ENCODE peak calls at places on chromosomes 6 and 20, in six cellular contexts. G, C, J, Z, B and Y are unnamed samples. For H3K4me1, the result is how much of the 10 kb centered on the place peaks cover.

GRCh38 chr20:53077373-53078205 is 105.4 kb downstream of the TSHZ2 start:
- DNase-seq in G (no peak), C (no peak), J (no peak), Z (no peak), B (no peak), Y (no peak)

GRCh38 chr6:125846292-125847024 is 55.7 kb downstream of the NCOA7 start:
- DNase-seq in B (no peak), G (no peak), C (no peak), J (no peak), Z (no peak), Y (no peak)

GRCh38 chr20:25204550-25205276 is 9.2 kb downstream of the ENTPD6 start:
- DNase-seq in J (no peak), G (no peak), B (no peak), C (no peak), Z (no peak), Y (no peak)

GRCh38 chr6:1285589-1286340 is 26.1 kb upstream of the FOXQ1 start:
- DNase-seq in C (no peak), J (no peak), Z (no peak), G (peak), B (no peak), Y (no peak)

GRCh38 chr6:145012039-145012662 is 723.2 kb downstream of the EPM2A start:
- DNase-seq in J (no peak), G (peak), C (no peak), B (no peak), Z (no peak), Y (no peak)

GRCh38 chr6:6583836-6584235 is 4.7 kb upstream of the LY86 start:
- DNase-seq in J (no peak), B (no peak), G (no peak), C (no peak), Z (no peak), Y (no peak)

GRCh38 chr6:28011716-28012115 is 54.7 kb downstream of the OR2B6 start:
- DNase-seq in B (no peak), J (no peak), Z (no peak), C (no peak), G (no peak), Y (no peak)

GRCh38 chr6:146200136-146200708 is 171.4 kb downstream of the GRM1 start:
- DNase-seq in C (no peak), J (no peak), G (no peak), Z (no peak), B (no peak), Y (no peak)

GRCh38 chr6:79421001-79421411 is 116.2 kb downstream of the LCA5 start:
- DNase-seq in C (no peak), B (no peak), G (peak), J (no peak), Z (no peak), Y (no peak)

GRCh38 chr6:130978660-130979396 is 84.2 kb downstream of the EPB41L2 start:
- DNase-seq in Z (no peak), J (no peak), G (no peak), C (no peak), B (no peak), Y (no peak)

GRCh38 chr6:167506443-167507231 is 181.8 kb downstream of the TTLL2 start:
- DNase-seq in G (no peak), C (no peak), B (no peak), Z (no peak), J (no peak), Y (no peak)

GRCh38 chr6:105178110-105178509 is 1.7 kb downstream of the POPDC3 start:
- DNase-seq in Z (no peak), C (no peak), B (no peak), J (no peak), G (peak), Y (no peak)

GRCh38 chr6:19753822-19754221 is 83.3 kb upstream of the ID4 start:
- DNase-seq in B (no peak), C (no peak), Z (no peak), J (no peak), G (no peak), Y (no peak)

GRCh38 chr6:136403166-136403980 is 113.7 kb upstream of the BCLAF1 start:
- DNase-seq in B (no peak), J (no peak), C (no peak), Z (no peak), G (peak), Y (no peak)

GRCh38 chr6:27213544-27214125 is 33.9 kb upstream of the PRSS16 start:
- DNase-seq in Z (no peak), C (no peak), G (peak), J (peak), B (no peak), Y (no peak)

GRCh38 chr6:134870677-134871498 is 79.0 kb downstream of the ALDH8A1 start:
- DNase-seq in J (no peak), C (no peak), B (peak), G (peak), Z (no peak), Y (no peak)

GRCh38 chr6:102582569-102582968 is 1189.1 kb downstream of the GRIK2 start:
- DNase-seq in C (no peak), J (no peak), B (no peak), G (no peak), Z (no peak), Y (no peak)

GRCh38 chr6:41422156-41422555 is 86.7 kb downstream of the NCR2 start:
- DNase-seq in J (no peak), B (no peak), Z (no peak), C (no peak), G (no peak), Y (no peak)

GRCh38 chr6:4351857-4352669 is 216.7 kb upstream of the ECI2 start:
- DNase-seq in G (peak), Z (peak), C (no peak), J (no peak), B (no peak), Y (no peak)

GRCh38 chr6:161406633-161407032 is 132.8 kb upstream of the AGPAT4 start:
- DNase-seq in Z (no peak), G (peak), C (no peak), B (no peak), J (no peak), Y (no peak)

GRCh38 chr6:143325379-143326140 is 124.9 kb downstream of the ADAT2 start:
- DNase-seq in Z (no peak), J (no peak), G (peak), C (no peak), B (no peak), Y (no peak)

GRCh38 chr6:19327684-19328083 is 509.5 kb upstream of the ID4 start:
- DNase-seq in J (no peak), Z (no peak), B (no peak), C (no peak), G (no peak), Y (no peak)

GRCh38 chr6:121563286-121563685 is 127.8 kb downstream of the GJA1 start:
- DNase-seq in G (no peak), C (no peak), J (no peak), B (no peak), Z (no peak), Y (no peak)

GRCh38 chr6:63441266-63441956 is 121.6 kb upstream of the LGSN start:
- DNase-seq in B (no peak), C (no peak), G (no peak), Z (no peak), J (peak), Y (no peak)

GRCh38 chr6:3280866-3281465 is 22.2 kb downstream of the PSMG4 start:
- DNase-seq in B (no peak), C (no peak), G (peak), J (no peak), Z (no peak), Y (no peak)

GRCh38 chr20:38089500-38089899 is 56.0 kb downstream of the RPRD1B start:
- DNase-seq in C (no peak), J (no peak), B (no peak), G (no peak), Z (no peak), Y (no peak)
- H3K4me1 ChIP-seq in C (under half), J (under half), B (under half), G (under half), Z (half or more), Y (under half)

DNA sequence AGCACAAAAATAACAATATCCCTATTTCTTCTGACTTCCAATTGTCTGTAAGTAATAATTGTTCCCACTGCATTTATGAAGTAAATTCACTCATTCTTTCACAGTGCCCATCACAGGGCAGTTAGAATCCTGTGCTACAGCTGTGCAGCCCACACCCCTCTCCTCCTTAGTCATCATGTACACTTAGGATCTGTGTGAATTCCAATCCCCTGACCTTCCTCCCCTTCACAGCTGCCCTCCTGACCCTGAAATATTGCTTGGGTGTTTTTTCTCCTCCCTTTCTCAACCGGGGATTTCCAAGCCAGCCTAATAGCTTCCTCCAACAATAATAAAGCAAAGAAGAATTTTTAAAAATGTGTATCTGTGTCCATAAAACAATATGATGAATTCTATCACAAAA is 91.5 kb upstream of the BEND6 start:
- DNase-seq in G (peak), C (no peak), J (no peak), Z (no peak), B (no peak), Y (no peak)
- H3K27ac ChIP-seq in G (peak), C (no peak), J (no peak), Z (no peak), B (no peak), Y (no peak)

DNA sequence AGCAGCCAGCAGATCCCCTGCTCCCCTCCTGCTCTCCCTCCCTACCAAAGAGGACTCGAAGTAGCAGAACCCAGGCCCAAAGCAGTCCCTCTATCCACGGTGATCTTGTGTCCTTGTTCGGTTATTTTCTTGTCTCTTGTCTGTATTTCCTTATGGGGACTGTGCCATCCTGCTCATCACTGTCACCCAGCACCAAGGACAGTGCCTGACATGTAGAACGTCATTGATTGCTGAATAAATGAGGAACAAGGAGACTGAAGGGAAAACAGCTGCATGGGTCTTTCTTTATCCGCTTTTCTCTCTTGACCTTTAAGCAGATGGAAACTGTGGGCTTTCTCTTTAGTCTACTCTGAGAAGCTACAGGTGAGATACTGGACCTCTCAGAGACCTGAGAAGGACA is 29.4 kb upstream of the ZNF831 start:
- DNase-seq in Z (no peak), G (no peak), B (no peak), C (no peak), J (no peak), Y (no peak)
- H3K4me1 ChIP-seq in Z (under half), G (under half), B (under half), C (under half), J (under half), Y (under half)

GRCh38 chr6:53112404-53112803 is 36.2 kb downstream of the GCM1 start:
- DNase-seq in J (no peak), Z (no peak), C (no peak), G (no peak), B (no peak), Y (no peak)
- H3K27ac ChIP-seq in J (no peak), Z (no peak), C (no peak), G (no peak), B (no peak), Y (no peak)

DNA sequence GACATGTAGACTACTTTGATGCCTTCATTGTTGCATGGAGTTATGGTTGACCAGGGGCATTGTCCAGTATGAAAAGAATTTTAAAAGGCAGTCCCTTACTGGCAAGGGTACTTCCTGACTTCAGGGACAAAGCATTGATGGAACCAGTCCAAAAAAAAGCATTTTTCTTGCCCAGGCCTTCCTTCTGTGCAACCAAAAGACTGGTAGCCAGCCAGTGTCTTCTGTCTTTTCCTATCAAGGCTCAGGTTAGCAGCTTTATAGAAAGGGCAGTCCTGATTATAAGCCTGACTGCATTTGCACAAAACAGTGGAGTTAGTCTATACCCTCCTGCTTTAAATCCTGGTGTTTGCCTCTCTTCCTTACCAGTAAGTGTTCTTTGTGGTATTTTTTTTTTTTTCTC is 33.8 kb downstream of the SCAF8 start:
- DNase-seq in B (no peak), Z (no peak), G (peak), J (no peak), C (no peak), Y (no peak)
- H3K4me1 ChIP-seq in B (under half), Z (half or more), G (under half), J (under half), C (half or more), Y (half or more)

DNA sequence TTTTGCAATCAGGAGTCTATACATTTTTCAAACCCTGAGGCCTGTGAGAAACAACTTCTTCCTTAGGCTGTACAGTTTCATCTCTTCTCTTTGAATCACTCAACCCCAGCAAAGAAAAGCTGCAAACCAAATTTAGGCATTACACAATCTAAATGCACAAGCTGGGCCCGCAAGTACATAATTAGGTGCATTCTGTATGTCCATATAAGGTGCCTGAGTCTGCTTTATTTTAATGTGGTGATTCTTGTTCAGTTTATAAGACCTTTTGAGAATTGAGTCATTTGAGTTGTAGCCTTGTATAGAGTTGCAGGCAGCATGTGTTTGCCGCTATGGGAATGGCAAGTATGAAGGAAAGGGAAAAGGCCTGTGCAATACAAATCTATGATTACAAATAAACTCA is 709.6 kb upstream of the MARCKS start:
- DNase-seq in J (no peak), G (peak), B (no peak), Z (no peak), C (no peak), Y (no peak)
- H3K27ac ChIP-seq in J (no peak), G (peak), B (no peak), Z (no peak), C (no peak), Y (no peak)

DNA sequence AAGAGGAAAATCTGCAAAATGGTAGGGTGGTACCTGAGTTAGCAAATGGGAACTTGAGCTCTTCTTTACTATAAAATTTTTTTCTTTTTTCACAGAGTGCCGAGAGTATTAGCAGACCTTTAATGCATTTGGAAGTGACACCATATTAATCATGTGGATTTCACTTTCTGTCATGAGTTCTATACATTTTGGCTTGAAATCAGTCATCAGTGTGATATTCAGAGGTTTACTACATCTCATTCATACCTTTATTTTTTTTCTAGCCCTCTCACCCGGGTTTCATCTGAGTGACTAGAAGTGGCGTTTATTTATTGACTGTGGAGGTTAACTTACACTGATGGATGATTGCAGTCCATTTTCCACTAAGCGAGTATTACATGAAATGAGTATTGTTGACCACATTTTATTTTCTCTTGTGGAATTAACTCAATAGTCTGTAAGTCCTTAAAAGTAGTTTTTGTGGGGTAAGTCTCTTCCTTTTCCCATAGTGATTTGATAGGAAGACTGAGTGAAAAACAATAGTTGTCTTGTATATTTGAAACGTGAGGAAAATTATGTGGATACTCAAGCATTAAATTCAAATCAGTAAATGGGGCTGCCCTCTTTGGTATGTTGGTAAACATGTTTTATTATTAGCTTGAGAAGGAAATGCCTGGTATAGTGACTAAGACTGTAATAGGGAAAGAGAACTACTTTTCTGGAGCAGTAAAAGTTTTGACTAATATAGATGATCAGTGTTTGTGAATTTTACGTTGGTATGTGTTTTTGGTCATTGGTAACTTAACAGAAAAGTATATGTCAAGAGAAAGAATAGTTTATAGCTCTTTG is 55.5 kb downstream of the JARID2 start:
- DNase-seq in G (no peak), J (no peak), B (no peak), C (no peak), Z (no peak), Y (no peak)
- H3K4me1 ChIP-seq in G (under half), J (under half), B (half or more), C (under half), Z (half or more), Y (half or more)